ENCODE peak calls at places on chromosome 22, in five cellular contexts. One of them, this sample, is unnamed.

GRCh38 chr22:35126993-35127392 is 61.0 kb downstream of the ISX start:
- DNase-seq in GM23338: no peak
- DNase-seq in HL-60: no peak
- DNase-seq in HCT116: no peak
- DNase-seq in A549: no peak
- DNase-seq in this sample: no peak

GRCh38 chr22:25488244-25489020 is 76.0 kb upstream of the GRK3 start:
- DNase-seq in HCT116: peak
- DNase-seq in A549: peak
- DNase-seq in HL-60: no peak
- DNase-seq in GM23338: no peak
- DNase-seq in this sample: peak

GRCh38 chr22:47850644-47851151 is 1088.2 kb downstream of the TBC1D22A start:
- DNase-seq in HCT116: no peak
- DNase-seq in GM23338: no peak
- DNase-seq in A549: no peak
- DNase-seq in HL-60: no peak
- DNase-seq in this sample: no peak

GRCh38 chr22:49132009-49132408 is 695.7 kb downstream of the BRD1 start:
- DNase-seq in HCT116: no peak
- DNase-seq in HL-60: no peak
- DNase-seq in A549: no peak
- DNase-seq in GM23338: no peak
- DNase-seq in this sample: no peak

GRCh38 chr22:30948930-30949342 is 19.6 kb downstream of the MORC2 start:
- DNase-seq in A549: no peak
- DNase-seq in HCT116: no peak
- DNase-seq in HL-60: no peak
- DNase-seq in GM23338: peak
- DNase-seq in this sample: no peak

GRCh38 chr22:47154621-47155081 is 392.2 kb downstream of the TBC1D22A start:
- DNase-seq in HCT116: no peak
- DNase-seq in A549: no peak
- DNase-seq in HL-60: no peak
- DNase-seq in GM23338: no peak
- DNase-seq in this sample: no peak

GRCh38 chr22:42180349-42180842 is 49.8 kb upstream of the CYP2D6 start:
- DNase-seq in HCT116: no peak
- DNase-seq in GM23338: no peak
- DNase-seq in A549: no peak
- DNase-seq in HL-60: no peak
- DNase-seq in this sample: no peak

GRCh38 chr22:43329061-43329460 is 14.1 kb downstream of the SCUBE1 start:
- DNase-seq in HCT116: no peak
- DNase-seq in GM23338: no peak
- DNase-seq in A549: no peak
- DNase-seq in HL-60: no peak
- DNase-seq in this sample: no peak

GRCh38 chr22:25327018-25327755 is 107.7 kb downstream of the CRYBB2 start:
- DNase-seq in GM23338: no peak
- DNase-seq in HCT116: no peak
- DNase-seq in A549: no peak
- DNase-seq in HL-60: no peak
- DNase-seq in this sample: no peak

GRCh38 chr22:35987487-35987886 is 41.1 kb downstream of the RBFOX2 start:
- DNase-seq in HL-60: no peak
- DNase-seq in HCT116: no peak
- DNase-seq in A549: no peak
- DNase-seq in GM23338: no peak
- DNase-seq in this sample: no peak

GRCh38 chr22:42969348-42969975 is 45.5 kb downstream of the PACSIN2 start:
- DNase-seq in GM23338: no peak
- DNase-seq in HL-60: no peak
- DNase-seq in A549: no peak
- DNase-seq in HCT116: no peak
- DNase-seq in this sample: no peak

GRCh38 chr22:24878969-24879368 is 67.5 kb downstream of the LHFPL7 start:
- DNase-seq in A549: no peak
- DNase-seq in HCT116: no peak
- DNase-seq in HL-60: no peak
- DNase-seq in GM23338: peak
- DNase-seq in this sample: no peak

GRCh38 chr22:37235897-37236607 is 8.0 kb downstream of the RAC2 start:
- DNase-seq in GM23338: no peak
- DNase-seq in HCT116: no peak
- DNase-seq in HL-60: no peak
- DNase-seq in A549: no peak
- DNase-seq in this sample: no peak

GRCh38 chr22:45657701-45658100 is 13.9 kb upstream of the ATXN10 start:
- DNase-seq in GM23338: no peak
- DNase-seq in HCT116: no peak
- DNase-seq in A549: no peak
- DNase-seq in HL-60: no peak
- DNase-seq in this sample: no peak

GRCh38 chr22:49630448-49630946 is 197.2 kb downstream of the BRD1 start:
- DNase-seq in A549: no peak
- DNase-seq in HCT116: no peak
- DNase-seq in GM23338: no peak
- DNase-seq in HL-60: no peak
- DNase-seq in this sample: no peak

GRCh38 chr22:46967445-46968358 is 205.3 kb downstream of the TBC1D22A start:
- DNase-seq in A549: no peak
- DNase-seq in HCT116: no peak
- DNase-seq in HL-60: no peak
- DNase-seq in GM23338: peak
- DNase-seq in this sample: no peak

GRCh38 chr22:17430298-17430900 is 61.1 kb downstream of the CECR2 start:
- DNase-seq in HL-60: no peak
- DNase-seq in A549: no peak
- DNase-seq in GM23338: no peak
- DNase-seq in HCT116: no peak
- DNase-seq in this sample: no peak

GRCh38 chr22:31872209-31872608 is 72.1 kb upstream of the YWHAH start:
- DNase-seq in A549: no peak
- DNase-seq in HL-60: no peak
- DNase-seq in GM23338: peak
- DNase-seq in HCT116: no peak
- DNase-seq in this sample: no peak

GRCh38 chr22:46071451-46072029 is 78.8 kb upstream of the PPARA start:
- DNase-seq in HL-60: peak
- DNase-seq in GM23338: peak
- DNase-seq in HCT116: peak
- DNase-seq in A549: no peak
- DNase-seq in this sample: no peak

GRCh38 chr22:45200862-45201511 is 37.3 kb downstream of the NUP50 start:
- DNase-seq in HL-60: no peak
- DNase-seq in A549: no peak
- DNase-seq in HCT116: no peak
- DNase-seq in GM23338: no peak
- DNase-seq in this sample: no peak

GRCh38 chr22:46031965-46032851 is 55.2 kb upstream of the WNT7B start:
- DNase-seq in A549: no peak
- DNase-seq in GM23338: no peak
- DNase-seq in HL-60: no peak
- DNase-seq in HCT116: no peak
- DNase-seq in this sample: no peak

GRCh38 chr22:42279425-42280020 is 9.1 kb upstream of the TCF20 start:
- DNase-seq in HCT116: no peak
- DNase-seq in HL-60: no peak
- DNase-seq in A549: no peak
- DNase-seq in GM23338: no peak
- DNase-seq in this sample: no peak

GRCh38 chr22:48717883-48718817 is 1109.5 kb downstream of the BRD1 start:
- DNase-seq in A549: no peak
- DNase-seq in GM23338: no peak
- DNase-seq in HL-60: no peak
- DNase-seq in HCT116: no peak
- DNase-seq in this sample: no peak

DNA sequence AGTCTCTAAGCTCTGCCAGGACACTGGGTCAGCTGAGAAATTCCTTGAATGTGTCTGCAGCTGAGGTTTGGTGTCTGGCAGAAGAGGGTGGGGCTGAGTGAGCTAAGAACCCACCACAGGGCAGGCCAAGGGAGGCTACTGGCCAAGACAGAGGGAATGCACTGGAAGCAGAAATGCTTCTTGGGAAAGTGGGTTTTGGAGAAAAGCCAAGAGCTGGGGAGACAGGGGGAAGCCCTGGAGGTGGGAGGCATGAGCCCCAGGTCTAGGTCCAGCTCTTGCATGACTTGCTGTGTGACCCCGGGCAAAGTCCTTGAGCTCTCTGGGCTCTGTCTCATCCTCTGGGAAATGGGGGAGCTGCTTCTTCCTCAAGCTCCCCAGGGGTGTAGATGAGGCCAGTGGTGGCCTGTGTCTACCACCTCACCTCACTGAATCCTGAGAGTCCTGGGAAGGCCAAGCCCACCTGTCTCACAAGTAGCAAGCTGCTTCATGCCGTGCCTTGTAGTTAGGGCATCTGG is 2.3 kb downstream of the MMP11 start:
- DNase-seq in HCT116: no peak
- DNase-seq in HL-60: no peak
- DNase-seq in GM23338: no peak
- DNase-seq in A549: no peak
- DNase-seq in this sample: no peak
- TF ChIP-seq REST in HCT116: no peak
- TF ChIP-seq REST in HL-60: no peak
- TF ChIP-seq REST in GM23338: no peak
- TF ChIP-seq REST in A549: no peak
- TF ChIP-seq REST in this sample: no peak

DNA sequence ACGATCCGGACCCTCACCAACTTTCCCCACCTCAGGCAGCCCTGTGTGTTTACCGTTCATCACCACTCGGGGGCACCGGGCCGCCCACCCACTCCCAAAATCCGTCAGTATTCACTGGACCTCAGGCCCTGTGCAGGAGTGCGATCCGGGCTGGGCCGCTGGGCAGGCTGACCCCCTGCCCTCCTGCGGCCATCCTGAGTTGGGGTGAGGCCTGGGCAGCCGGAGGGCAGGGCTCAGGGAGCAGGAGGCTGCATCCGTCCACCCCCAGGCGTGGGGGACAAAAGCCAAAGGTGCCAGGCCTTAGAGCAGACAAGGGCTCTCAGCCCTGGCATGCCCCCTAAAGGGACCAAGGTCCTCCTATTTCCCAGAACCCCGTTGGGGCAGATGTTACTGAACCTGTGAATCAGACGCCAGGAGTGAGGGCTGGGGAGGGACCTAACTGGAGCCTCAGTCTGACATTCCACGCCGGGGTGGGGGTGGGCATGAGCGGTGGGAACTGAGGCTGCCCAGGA is 16.8 kb upstream of the TMEM191C start:
- DNase-seq in HL-60: no peak
- DNase-seq in GM23338: peak
- DNase-seq in HCT116: no peak
- DNase-seq in A549: no peak
- DNase-seq in this sample: no peak
- TF ChIP-seq REST in HL-60: no peak
- TF ChIP-seq REST in GM23338: no peak
- TF ChIP-seq REST in HCT116: no peak
- TF ChIP-seq REST in A549: no peak
- TF ChIP-seq REST in this sample: no peak

DNA sequence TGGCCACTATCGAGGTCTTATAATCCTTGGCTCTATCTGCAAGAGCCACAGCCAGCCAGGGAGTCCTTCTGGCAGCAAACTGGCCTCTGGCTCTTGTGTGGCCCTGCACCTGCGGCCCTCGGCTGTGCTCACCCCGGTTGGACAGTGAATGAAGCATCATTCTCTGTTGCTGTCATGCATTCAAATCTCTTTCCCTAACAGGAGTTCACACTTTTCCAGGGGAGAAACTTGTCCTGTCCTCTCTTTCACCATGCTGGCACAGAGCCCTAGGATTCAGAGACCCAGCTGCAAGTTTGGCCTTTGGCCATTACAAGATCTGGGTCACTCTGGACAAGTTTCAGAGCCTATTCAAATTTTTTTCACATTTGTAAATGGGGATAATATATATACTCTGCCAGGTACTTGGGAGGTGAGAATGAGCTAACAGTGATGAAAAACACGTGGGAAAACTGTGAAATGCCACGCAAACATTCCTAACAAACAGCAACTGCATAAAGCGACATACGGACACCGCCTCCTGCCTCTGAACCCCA is 34.2 kb downstream of the TMEM184B start:
- DNase-seq in HCT116: no peak
- DNase-seq in GM23338: no peak
- DNase-seq in A549: no peak
- DNase-seq in HL-60: no peak
- DNase-seq in this sample: no peak
- TF ChIP-seq REST in HCT116: no peak
- TF ChIP-seq REST in GM23338: no peak
- TF ChIP-seq REST in A549: no peak
- TF ChIP-seq REST in HL-60: no peak
- TF ChIP-seq REST in this sample: no peak

GRCh38 chr22:39220450-39220849 is 24.3 kb downstream of the PDGFB start:
- DNase-seq in GM23338: no peak
- DNase-seq in HCT116: no peak
- DNase-seq in HL-60: no peak
- DNase-seq in A549: no peak
- DNase-seq in this sample: no peak
- TF ChIP-seq REST in GM23338: no peak
- TF ChIP-seq REST in HCT116: no peak
- TF ChIP-seq REST in HL-60: no peak
- TF ChIP-seq REST in A549: no peak
- TF ChIP-seq REST in this sample: no peak

GRCh38 chr22:26547426-26547825 is 35.2 kb upstream of the TFIP11 start:
- DNase-seq in GM23338: no peak
- DNase-seq in A549: no peak
- DNase-seq in HCT116: no peak
- DNase-seq in HL-60: no peak
- DNase-seq in this sample: no peak
- TF ChIP-seq REST in GM23338: no peak
- TF ChIP-seq REST in A549: no peak
- TF ChIP-seq REST in HCT116: no peak
- TF ChIP-seq REST in HL-60: no peak
- TF ChIP-seq REST in this sample: no peak

DNA sequence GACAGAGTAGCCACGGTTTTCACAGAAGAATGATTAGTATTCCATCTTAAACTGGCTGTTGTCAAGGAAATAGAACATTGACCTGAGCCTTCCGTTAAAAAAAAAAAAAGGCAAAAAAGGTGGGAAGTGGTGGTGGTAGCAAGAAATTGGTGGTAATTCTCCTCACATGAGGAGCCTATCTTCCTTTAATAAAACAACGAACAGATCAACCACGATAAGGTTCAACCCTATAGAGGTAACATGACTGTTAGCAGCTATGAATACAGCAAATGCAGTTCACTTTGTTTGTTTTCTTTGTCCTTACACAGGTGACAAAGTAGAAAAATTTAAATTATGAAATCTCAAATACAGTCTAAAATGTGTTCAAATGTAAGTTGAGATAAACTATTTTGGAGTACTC is 181.6 kb downstream of the TTC28 start:
- DNase-seq in HL-60: no peak
- DNase-seq in GM23338: no peak
- DNase-seq in HCT116: no peak
- DNase-seq in A549: no peak
- DNase-seq in this sample: no peak
- TF ChIP-seq REST in HL-60: no peak
- TF ChIP-seq REST in GM23338: no peak
- TF ChIP-seq REST in HCT116: no peak
- TF ChIP-seq REST in A549: no peak
- TF ChIP-seq REST in this sample: no peak